ENCODE peak calls at places on chromosomes 3 and 15, in ten cellular contexts. H is HuH-7.5, E is AG09319, P is mesenchymal stem cell, N is progenitor cell of endocrine pancreas, U is T-helper 9 cell, Q is nucleus accumbens, B is sigmoid colon, T is islet precursor cell, C is SJSA1. G is an unnamed sample.

GRCh38 chr15:47503884-47504283 is 213.4 kb upstream of the SEMA6D start:
- DNase-seq in B (no peak), H (no peak), T (no peak), N (no peak), P (no peak), E (no peak), Q (no peak), C (no peak), U (no peak), G (no peak)

GRCh38 chr3:156964562-156964961 is 138.4 kb downstream of the LEKR1 start:
- DNase-seq in P (no peak), E (no peak), N (no peak), T (no peak), Q (no peak), H (no peak), B (no peak), C (no peak), U (no peak), G (no peak)

GRCh38 chr15:43465105-43465504 is 27.9 kb downstream of the TP53BP1 start:
- DNase-seq in Q (no peak), H (no peak), B (no peak), C (no peak), U (no peak), T (no peak), N (no peak), E (peak; percentile 59), P (peak; percentile 81), G (peak; percentile 60)

GRCh38 chr3:37640636-37641375 is 220.9 kb upstream of the CTDSPL start:
- DNase-seq in C (no peak), E (no peak), P (no peak), B (no peak), H (no peak), N (no peak), U (no peak), T (no peak), Q (no peak), G (no peak)

GRCh38 chr3:21447471-21448205 is 303.4 kb downstream of the ZNF385D start:
- DNase-seq in E (no peak), P (no peak), C (no peak), B (no peak), N (no peak), Q (no peak), H (no peak), T (no peak), U (no peak), G (no peak)

GRCh38 chr3:133025546-133025945 is 12.6 kb upstream of the TMEM108 start:
- DNase-seq in P (no peak), N (no peak), B (no peak), Q (no peak), H (no peak), U (no peak), T (no peak), C (no peak), E (no peak), G (no peak)

GRCh38 chr15:98743177-98743576 is 94.8 kb downstream of the IGF1R start:
- DNase-seq in P (no peak), Q (no peak), E (no peak), C (no peak), N (no peak), B (no peak), H (no peak), U (no peak), T (no peak), G (no peak)

GRCh38 chr15:72116680-72117447 is 1.1 kb downstream of the MYO9A start:
- DNase-seq in B (peak; percentile 75), H (peak; percentile 37), U (peak; percentile 9), C (no peak), T (peak; percentile 69), E (no peak), N (no peak), P (no peak), Q (no peak), G (no peak)

GRCh38 chr3:23086366-23086765 is 116.8 kb upstream of the UBE2E2 start:
- DNase-seq in N (no peak), C (no peak), E (no peak), B (no peak), Q (no peak), P (no peak), H (no peak), U (no peak), T (no peak), G (no peak)

GRCh38 chr3:189563841-189564563 is 67.2 kb upstream of the TP63 start:
- DNase-seq in B (no peak), E (peak; percentile 46), Q (no peak), T (peak; percentile 75), C (no peak), P (peak; percentile 91), U (no peak), N (no peak), H (no peak), G (peak; percentile 82)

GRCh38 chr3:45816544-45816943 is 20.2 kb upstream of the SLC6A20 start:
- DNase-seq in B (peak; percentile 80), U (no peak), Q (no peak), E (no peak), P (peak; percentile 40), N (no peak), H (no peak), C (no peak), T (peak; percentile 51), G (no peak)

GRCh38 chr3:193974147-193974546 is 161.8 kb upstream of the HES1 start:
- DNase-seq in E (no peak), B (no peak), U (no peak), C (no peak), Q (no peak), P (peak; percentile 89), T (peak; percentile 83), H (no peak), N (no peak), G (peak; percentile 78)